ENCODE peak calls at places on chromosomes 2 and 18, in seven cellular contexts. U is SJSA1, V is type B pancreatic cell, F is H7, N is NCI-H1417 treated with DMSO at 0.1 percent for 48 hours, H is occipital lobe, S is ecto neural progenitor cell. C is an unnamed sample.

GRCh38 chr2:170984079-170984478 is 55.0 kb downstream of the GORASP2 start:
- DNase-seq in H (no peak), F (no peak), S (no peak), N (no peak), V (no peak), U (no peak), C (no peak)

GRCh38 chr2:101803128-101803527 is 105.6 kb downstream of the MAP4K4 start:
- DNase-seq in F (no peak), N (no peak), U (no peak), H (no peak), S (no peak), V (no peak), C (no peak)

GRCh38 chr2:10271509-10271908 is 31.2 kb upstream of the HPCAL1 start:
- DNase-seq in S (peak), F (peak), V (peak), U (peak), H (no peak), N (no peak), C (no peak)

GRCh38 chr2:229164545-229165249 is 106.4 kb downstream of the PID1 start:
- DNase-seq in N (no peak), S (no peak), H (no peak), F (no peak), U (no peak), V (no peak), C (no peak)

GRCh38 chr2:67255933-67256615 is 141.1 kb upstream of the ETAA1 start:
- DNase-seq in H (no peak), F (no peak), U (no peak), N (no peak), S (no peak), V (no peak), C (no peak)

GRCh38 chr18:77495982-77496690 is 246.5 kb downstream of the GALR1 start:
- DNase-seq in N (no peak), V (no peak), S (no peak), H (no peak), U (no peak), F (no peak), C (no peak)

GRCh38 chr18:26806224-26806623 is 59.3 kb downstream of the AQP4 start:
- DNase-seq in U (no peak), H (no peak), V (no peak), N (no peak), S (no peak), F (no peak), C (no peak)

GRCh38 chr2:37882036-37882435 is 43.1 kb upstream of the RMDN2 start:
- DNase-seq in H (no peak), V (no peak), F (no peak), S (no peak), U (no peak), N (no peak), C (no peak)

GRCh38 chr18:48680871-48681270 is 142.0 kb downstream of the CTIF start:
- DNase-seq in S (peak), V (no peak), N (no peak), F (no peak), H (no peak), U (no peak), C (peak)

GRCh38 chr2:240325006-240325653 is 110.3 kb upstream of the GPC1 start:
- DNase-seq in V (peak), F (peak), N (no peak), S (peak), H (no peak), U (peak), C (no peak)

GRCh38 chr2:23900133-23900926 is 26.6 kb downstream of the ATAD2B start:
- DNase-seq in V (no peak), S (no peak), U (no peak), N (no peak), F (no peak), H (no peak), C (no peak)

GRCh38 chr2:48566582-48566981 is 36.6 kb downstream of the STON1 start:
- DNase-seq in S (no peak), H (no peak), V (no peak), U (no peak), F (peak), N (no peak), C (no peak)

GRCh38 chr2:148781544-148781943 is 93.5 kb upstream of the KIF5C start:
- DNase-seq in F (no peak), S (no peak), H (no peak), N (no peak), V (no peak), U (no peak), C (no peak)

GRCh38 chr2:19321946-19322345 is 36.5 kb downstream of the OSR1 start:
- DNase-seq in N (no peak), V (no peak), F (no peak), H (no peak), S (no peak), U (no peak), C (no peak)

GRCh38 chr2:118582058-118582457 is 265.4 kb downstream of the EN1 start:
- DNase-seq in U (no peak), H (no peak), S (no peak), F (no peak), N (no peak), V (no peak), C (no peak)

GRCh38 chr2:174827371-174828369 is 63.4 kb upstream of the CHRNA1 start:
- DNase-seq in N (no peak), S (no peak), F (no peak), U (no peak), V (no peak), H (no peak), C (no peak)

GRCh38 chr2:24365051-24365450 is 4.7 kb upstream of the ITSN2 start:
- DNase-seq in F (no peak), N (no peak), U (no peak), V (no peak), S (no peak), H (no peak), C (no peak)

GRCh38 chr18:57901819-57902600 is 98.9 kb upstream of the ATP8B1 start:
- DNase-seq in U (no peak), F (no peak), V (no peak), H (no peak), S (no peak), N (no peak), C (no peak)

C was measured in posterior cingulate gyrus.